ENCODE peak calls at places on chromosomes 2 and 18, in six cellular contexts. W is heart right ventricle, G is fibroblast of pulmonary artery, O is OCI-LY7, X is dorsolateral prefrontal cortex, N is GM23338. M is an unnamed sample.
A peak's percentile ranks its signal among the peaks of the same experiment; 100 is the strongest.

GRCh38 chr2:240624950-240625621 is at the start of gene GPR35:
- DNase-seq in W (no peak), G (no peak), O (no peak), X (peak; percentile 35), N (no peak), M (peak; percentile 63)

GRCh38 chr18:79720359-79720733 is 40.7 kb downstream of the CTDP1 start:
- DNase-seq in W (no peak), G (peak; percentile 7), O (no peak), X (no peak), N (no peak), M (no peak)

GRCh38 chr2:126639276-126639675 is 16.7 kb upstream of the GYPC start:
- DNase-seq in W (no peak), G (no peak), O (no peak), X (no peak), N (no peak), M (no peak)

GRCh38 chr18:32482117-32482516 is 11.4 kb upstream of the GAREM1 start:
- DNase-seq in W (no peak), G (no peak), O (no peak), X (no peak), N (no peak), M (no peak)

GRCh38 chr2:162092656-162093556 is 18.9 kb upstream of the DPP4 start:
- DNase-seq in W (peak; percentile 22), G (peak; percentile 99), O (no peak), X (peak; percentile 74), N (no peak), M (peak; percentile 96)

GRCh38 chr2:220499281-220499680 is 871.9 kb downstream of the SLC4A3 start:
- DNase-seq in W (peak; percentile 14), G (peak; percentile 52), O (no peak), X (peak; percentile 36), N (no peak), M (peak; percentile 81)

GRCh38 chr2:174829550-174829949 is 65.3 kb upstream of the CHRNA1 start:
- DNase-seq in W (no peak), G (peak; percentile 13), O (no peak), X (no peak), N (no peak), M (no peak)

GRCh38 chr2:39128919-39129391 is 8.1 kb upstream of the SOS1 start:
- DNase-seq in W (no peak), G (no peak), O (peak; percentile 64), X (no peak), N (no peak), M (peak; percentile 57)

GRCh38 chr2:222054813-222055212 is 244.0 kb downstream of the PAX3 start:
- DNase-seq in W (no peak), G (no peak), O (no peak), X (no peak), N (no peak), M (no peak)

GRCh38 chr2:231680992-231681852 is 27.1 kb upstream of the PTMA start:
- DNase-seq in W (peak; percentile 91), G (peak; percentile 81), O (peak; percentile 79), X (peak; percentile 79), N (peak; percentile 95), M (peak; percentile 74)

GRCh38 chr2:232264081-232264480 is 114.5 kb upstream of the ALPP start:
- DNase-seq in W (no peak), G (no peak), O (no peak), X (no peak), N (no peak), M (no peak)

GRCh38 chr18:63374520-63374919 is 7.5 kb upstream of the KDSR start:
- DNase-seq in W (no peak), G (peak; percentile 23), O (no peak), X (no peak), N (no peak), M (peak; percentile 10)

GRCh38 chr2:222569826-222570225 is 86.1 kb downstream of the FARSB start:
- DNase-seq in W (no peak), G (no peak), O (no peak), X (no peak), N (no peak), M (peak; percentile 19)

GRCh38 chr2:3343012-3343411 is 34.6 kb downstream of the EIPR1 start:
- DNase-seq in W (no peak), G (no peak), O (no peak), X (no peak), N (no peak), M (no peak)

GRCh38 chr18:63016270-63016669 is 300.9 kb downstream of the PHLPP1 start:
- DNase-seq in W (no peak), G (peak; percentile 75), O (peak; percentile 39), X (no peak), N (peak; percentile 86), M (peak; percentile 82)

GRCh38 chr18:1914489-1914888 is 656.8 kb downstream of the METTL4 start:
- DNase-seq in W (no peak), G (peak; percentile 42), O (peak; percentile 43), X (no peak), N (peak; percentile 62), M (peak; percentile 33)

GRCh38 chr2:113228991-113229716 is 49.6 kb downstream of the PAX8 start:
- DNase-seq in W (no peak), G (no peak), O (no peak), X (no peak), N (peak; percentile 24), M (no peak)

GRCh38 chr2:149561309-149561926 is 26.2 kb downstream of the MMADHC start:
- DNase-seq in W (no peak), G (peak; percentile 47), O (peak; percentile 49), X (no peak), N (peak; percentile 66), M (peak; percentile 52)

GRCh38 chr18:49580279-49580678 is 18.4 kb downstream of the LIPG start:
- DNase-seq in W (no peak), G (no peak), O (no peak), X (no peak), N (no peak), M (no peak)

GRCh38 chr18:55541571-55541970 is 46.4 kb downstream of the TCF4 start:
- DNase-seq in W (no peak), G (no peak), O (no peak), X (no peak), N (no peak), M (no peak)

GRCh38 chr2:222299926-222300724 is 1.3 kb upstream of the PAX3 start:
- DNase-seq in W (no peak), G (no peak), O (no peak), X (no peak), N (peak; percentile 47), M (no peak)

GRCh38 chr2:230589497-230590015 is 123.1 kb upstream of the CAB39 start:
- DNase-seq in W (no peak), G (no peak), O (peak; percentile 87), X (no peak), N (no peak), M (no peak)

GRCh38 chr2:102101844-102102635 is 40.5 kb upstream of the IL1R1 start:
- DNase-seq in W (no peak), G (peak; percentile 68), O (no peak), X (no peak), N (no peak), M (no peak)

GRCh38 chr2:85695691-85696668 is 1.8 kb downstream of the GNLY start:
- DNase-seq in W (no peak), G (no peak), O (no peak), X (no peak), N (no peak), M (no peak)

GRCh38 chr18:41761329-41762028 is 193.6 kb upstream of the PIK3C3 start:
- DNase-seq in W (no peak), G (peak; percentile 90), O (no peak), X (no peak), N (no peak), M (peak; percentile 80)

GRCh38 chr18:35635171-35635570 is 53.6 kb downstream of the GALNT1 start:
- DNase-seq in W (no peak), G (no peak), O (no peak), X (no peak), N (no peak), M (peak; percentile 33)

DNA sequence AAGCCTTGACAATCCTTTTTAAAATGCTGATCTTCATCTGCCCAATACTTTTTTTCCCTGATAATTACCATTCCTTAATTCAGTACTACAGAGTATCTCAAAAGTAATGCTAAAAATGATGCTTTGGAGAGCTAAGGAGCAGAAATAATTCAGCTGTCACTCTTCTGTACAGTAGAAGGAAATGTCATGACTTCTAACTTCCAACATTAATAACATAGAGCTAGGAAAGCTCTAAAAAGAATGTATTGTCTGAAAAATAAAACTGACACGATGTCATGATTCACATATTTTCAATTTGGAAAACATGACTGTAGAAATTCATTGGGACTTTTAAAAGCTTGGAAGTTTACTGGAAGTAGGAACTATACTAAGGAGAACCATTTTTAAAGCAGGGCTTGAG is 212.3 kb downstream of the GULP1 start:
- DNase-seq in W (no peak), G (no peak), O (no peak), X (no peak), N (no peak), M (no peak)
- TF ChIP-seq CTCF in W (no peak), G (no peak), O (no peak), X (no peak), N (no peak), M (no peak)

GRCh38 chr2:218238896-218239295 is 21.9 kb downstream of the ARPC2 start:
- DNase-seq in W (no peak), G (no peak), O (no peak), X (no peak), N (no peak), M (no peak)

GRCh38 chr2:218244204-218244603 is 16.6 kb upstream of the GPBAR1 start:
- DNase-seq in W (no peak), G (no peak), O (no peak), X (no peak), N (no peak), M (no peak)

GRCh38 chr2:218249686-218250085 is 11.1 kb upstream of the GPBAR1 start:
- DNase-seq in W (no peak), G (no peak), O (no peak), X (no peak), N (no peak), M (no peak)

GRCh38 chr2:218245214-218245613 is 15.6 kb upstream of the GPBAR1 start:
- DNase-seq in W (no peak), G (no peak), O (no peak), X (no peak), N (no peak), M (peak; percentile 56)

DNA sequence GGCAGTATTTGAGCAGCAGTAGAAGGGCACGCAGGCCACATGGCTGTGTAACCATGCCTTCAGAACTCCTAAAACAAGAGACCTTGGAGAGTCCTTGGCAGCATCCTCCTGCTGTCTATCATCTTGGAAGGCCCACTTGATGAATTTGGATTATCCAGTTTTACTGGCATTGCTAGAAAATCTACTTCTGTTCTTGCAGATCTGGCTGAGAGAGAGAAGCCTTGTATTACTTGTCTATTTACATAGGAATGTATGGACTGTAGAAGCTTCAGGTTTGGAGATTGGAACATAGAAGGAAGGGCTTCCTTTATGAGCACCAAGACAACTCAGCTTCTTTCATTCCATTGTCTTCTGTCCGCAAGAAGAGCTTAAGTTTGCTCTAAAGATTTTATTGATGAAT is 16.1 kb upstream of the GPBAR1 start:
- DNase-seq in W (no peak), G (no peak), O (no peak), X (no peak), N (no peak), M (no peak)
- H3K4me3 ChIP-seq in W (no peak overlapping the region), G (no peak overlapping the region), O (no peak overlapping the region), X (no peak overlapping the region), N (no peak overlapping the region), M (no peak overlapping the region)

GRCh38 chr2:7837232-7837760 is 844.6 kb upstream of the ID2 start:
- DNase-seq in W (no peak), G (no peak), O (peak; percentile 15), X (no peak), N (no peak), M (no peak)
- TF ChIP-seq CTCF in W (no peak), G (no peak), O (no peak), X (no peak), N (no peak), M (no peak)

GRCh38 chr18:22563098-22563707 is 145.5 kb upstream of the CTAGE1 start:
- DNase-seq in W (no peak), G (peak; percentile 98), O (peak; percentile 39), X (no peak), N (peak; percentile 72), M (peak; percentile 98)
- H3K4me3 ChIP-seq in W (no peak overlapping the region), G (peak overlapping the region; percentile 53), O (no peak overlapping the region), X (no peak overlapping the region), N (no peak overlapping the region), M (peak overlapping the region; percentile 26)

M was measured in choroid plexus epithelial cell.